ENCODE peak calls at places on chromosomes 11 and 22, in four cellular contexts. One of them, this sample, is unnamed.

GRCh38 chr11:48154162-48154561 is 62.4 kb upstream of the OR4B1 start:
- DNase-seq in IMR-90: peak; percentile 62
- DNase-seq in fibroblast of lung: no peak
- DNase-seq in GM23338: no peak
- DNase-seq in this sample: no peak

GRCh38 chr22:46537221-46537945 is at the start of gene CELSR1:
- DNase-seq in IMR-90: peak; percentile 11
- DNase-seq in fibroblast of lung: no peak
- DNase-seq in GM23338: peak; percentile 71
- DNase-seq in this sample: no peak

GRCh38 chr22:47010211-47010610 is 247.8 kb downstream of the TBC1D22A start:
- DNase-seq in IMR-90: no peak
- DNase-seq in fibroblast of lung: no peak
- DNase-seq in GM23338: no peak
- DNase-seq in this sample: no peak

GRCh38 chr11:120229451-120230424 is 10.2 kb upstream of the POU2F3 start:
- DNase-seq in IMR-90: peak; percentile 29
- DNase-seq in fibroblast of lung: peak; percentile 42
- DNase-seq in GM23338: peak; percentile 76
- DNase-seq in this sample: no peak

GRCh38 chr11:76735218-76735480 is 48.0 kb upstream of the TSKU start:
- DNase-seq in IMR-90: no peak
- DNase-seq in fibroblast of lung: no peak
- DNase-seq in GM23338: no peak
- DNase-seq in this sample: no peak

GRCh38 chr11:8813658-8814057 is 97.3 kb upstream of the AKIP1 start:
- DNase-seq in IMR-90: peak; percentile 89
- DNase-seq in fibroblast of lung: peak; percentile 92
- DNase-seq in GM23338: peak; percentile 92
- DNase-seq in this sample: peak; percentile 83

GRCh38 chr22:19937616-19938473 is 3.7 kb upstream of the COMT start:
- DNase-seq in IMR-90: peak; percentile 35
- DNase-seq in fibroblast of lung: no peak
- DNase-seq in GM23338: no peak
- DNase-seq in this sample: no peak

GRCh38 chr11:3123316-3123715 is 41.8 kb downstream of the OSBPL5 start:
- DNase-seq in IMR-90: no peak
- DNase-seq in fibroblast of lung: peak; percentile 42
- DNase-seq in GM23338: no peak
- DNase-seq in this sample: peak; percentile 79

GRCh38 chr22:20024225-20025087 is 3.5 kb downstream of the TANGO2 start:
- DNase-seq in IMR-90: no peak
- DNase-seq in fibroblast of lung: no peak
- DNase-seq in GM23338: no peak
- DNase-seq in this sample: no peak

GRCh38 chr22:31332010-31332409 is 14.1 kb downstream of the PATZ1 start:
- DNase-seq in IMR-90: no peak
- DNase-seq in fibroblast of lung: no peak
- DNase-seq in GM23338: no peak
- DNase-seq in this sample: no peak

GRCh38 chr11:33900159-33900855 is 8.4 kb upstream of the LMO2 start:
- DNase-seq in IMR-90: no peak
- DNase-seq in fibroblast of lung: no peak
- DNase-seq in GM23338: no peak
- DNase-seq in this sample: no peak
- H3K27ac ChIP-seq in IMR-90: no peak overlapping the region
- H3K27ac ChIP-seq in fibroblast of lung: no peak overlapping the region
- H3K27ac ChIP-seq in GM23338: no peak overlapping the region
- H3K27ac ChIP-seq in this sample: no peak overlapping the region

DNA sequence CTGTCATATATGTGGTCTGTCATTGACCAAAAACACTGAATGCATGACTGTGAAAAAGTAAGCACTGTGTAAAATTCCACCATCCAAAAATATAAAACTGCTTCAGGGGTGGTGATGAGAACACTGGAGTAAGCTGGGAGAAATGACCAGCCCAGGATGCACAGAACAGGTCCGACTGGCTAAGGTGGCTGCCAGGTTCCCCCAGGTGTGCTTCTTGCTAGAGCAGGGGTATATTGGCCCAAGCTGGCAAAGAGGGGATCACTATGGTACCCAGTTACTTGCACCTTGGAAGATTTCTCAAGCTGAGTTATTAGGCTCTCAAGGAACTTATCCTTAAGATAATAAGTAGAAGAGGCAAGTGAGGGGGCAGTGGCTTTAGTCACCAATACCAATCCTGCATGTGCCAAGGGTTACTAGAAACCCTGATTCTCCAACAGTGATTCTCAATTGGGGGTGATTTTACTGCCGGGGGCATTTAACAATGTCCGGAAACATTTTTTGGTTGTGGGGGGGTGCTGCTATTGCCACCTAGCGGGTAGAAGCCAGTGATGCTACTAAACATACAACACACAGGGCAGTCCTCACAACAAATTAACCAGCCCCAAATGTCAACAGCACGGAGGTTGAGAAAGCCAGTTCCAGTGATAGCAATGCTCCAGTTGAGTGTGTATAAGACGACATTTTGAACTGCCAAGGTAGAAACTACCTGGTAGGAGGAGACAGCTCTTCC is 15.7 kb downstream of the SNU13 start:
- DNase-seq in IMR-90: no peak
- DNase-seq in fibroblast of lung: no peak
- DNase-seq in GM23338: peak; percentile 39
- DNase-seq in this sample: no peak
- TF ChIP-seq CTCF in IMR-90: peak; percentile 7
- TF ChIP-seq CTCF in fibroblast of lung: peak; percentile 30
- TF ChIP-seq CTCF in GM23338: peak; percentile 47
- TF ChIP-seq CTCF in this sample: no peak

GRCh38 chr11:1847006-1847735 is 5.7 kb upstream of the LSP1 start:
- DNase-seq in IMR-90: no peak
- DNase-seq in fibroblast of lung: no peak
- DNase-seq in GM23338: no peak
- DNase-seq in this sample: peak; percentile 34
- H3K4me1 ChIP-seq in IMR-90: no peaks in the 10 kb centered on the region
- H3K4me1 ChIP-seq in fibroblast of lung: no peaks in the 10 kb centered on the region
- H3K4me1 ChIP-seq in GM23338: no peaks in the 10 kb centered on the region
- H3K4me1 ChIP-seq in this sample: no peaks in the 10 kb centered on the region

GRCh38 chr11:134223066-134223465 is 701 bp downstream of the NCAPD3 start:
- DNase-seq in IMR-90: no peak
- DNase-seq in fibroblast of lung: no peak
- DNase-seq in GM23338: no peak
- DNase-seq in this sample: no peak
- H3K27ac ChIP-seq in IMR-90: no peak overlapping the region
- H3K27ac ChIP-seq in fibroblast of lung: peak overlapping the region; percentile 97
- H3K27ac ChIP-seq in GM23338: no peak overlapping the region
- H3K27ac ChIP-seq in this sample: no peak overlapping the region

GRCh38 chr22:35838849-35839646 is 121.4 kb downstream of the APOL5 start:
- DNase-seq in IMR-90: peak; percentile 82
- DNase-seq in fibroblast of lung: peak; percentile 87
- DNase-seq in GM23338: peak; percentile 70
- DNase-seq in this sample: no peak
- TF ChIP-seq CTCF in IMR-90: peak; percentile 58
- TF ChIP-seq CTCF in fibroblast of lung: peak; percentile 45
- TF ChIP-seq CTCF in GM23338: peak; percentile 63
- TF ChIP-seq CTCF in this sample: peak; percentile 35

This sample was measured in psoas muscle.